ENCODE peak calls at places on chromosomes 16 and 17, in seven cellular contexts. Y is cardiac muscle cell, P is right atrium auricular region, K is heart right ventricle, T is tibial nerve, U is uterus, F is ascending aorta. J is an unnamed sample.

GRCh38 chr16:73887895-73888294 is 408.7 kb upstream of the PSMD7 start:
- DNase-seq in K (no peak), Y (no peak), F (no peak), P (no peak), U (no peak), T (no peak), J (no peak)

GRCh38 chr17:17125136-17126084 is 80.7 kb downstream of the PLD6 start:
- DNase-seq in T (no peak), P (no peak), U (no peak), K (no peak), Y (no peak), F (no peak), J (peak; percentile 53)

GRCh38 chr17:63826468-63827001 is 696 bp upstream of the PSMC5 start:
- DNase-seq in U (no peak), P (peak; percentile 58), T (no peak), Y (no peak), K (no peak), F (no peak), J (peak; percentile 71)

GRCh38 chr16:74608944-74609343 is 2.0 kb upstream of the GLG1 start:
- DNase-seq in K (no peak), U (no peak), F (no peak), Y (no peak), P (no peak), T (no peak), J (no peak)

GRCh38 chr17:3968886-3969524 is 4.8 kb upstream of the ATP2A3 start:
- DNase-seq in U (no peak), K (no peak), T (no peak), F (no peak), Y (peak; percentile 67), P (no peak), J (no peak)

GRCh38 chr17:34711646-34712045 is 132.3 kb downstream of the TMEM132E start:
- DNase-seq in T (no peak), F (no peak), K (no peak), Y (no peak), U (no peak), P (peak; percentile 40), J (no peak)

GRCh38 chr17:58378895-58379824 is 27.2 kb upstream of the SUPT4H1 start:
- DNase-seq in Y (no peak), F (no peak), P (no peak), T (no peak), U (no peak), K (no peak), J (no peak)

GRCh38 chr16:87571868-87572244 is 30.5 kb upstream of the JPH3 start:
- DNase-seq in Y (no peak), T (no peak), U (no peak), P (no peak), K (no peak), F (peak; percentile 51), J (no peak)

GRCh38 chr17:50540485-50541401 is 6.2 kb upstream of the SPATA20 start:
- DNase-seq in F (no peak), U (no peak), P (no peak), T (no peak), K (no peak), Y (no peak), J (peak; percentile 72)

GRCh38 chr17:41678907-41679739 is 9.6 kb upstream of the EIF1 start:
- DNase-seq in F (no peak), T (no peak), P (no peak), U (no peak), Y (peak; percentile 66), K (no peak), J (peak; percentile 62)

GRCh38 chr17:64781810-64782555 is 119.9 kb upstream of the SMURF2 start:
- DNase-seq in K (no peak), Y (no peak), U (no peak), P (no peak), F (no peak), T (no peak), J (no peak)

GRCh38 chr17:76700290-76700626 is 10.5 kb downstream of the MXRA7 start:
- DNase-seq in P (no peak), U (no peak), T (no peak), F (no peak), Y (no peak), K (no peak), J (no peak)

GRCh38 chr17:76701471-76701967 is 9.2 kb downstream of the MXRA7 start:
- DNase-seq in K (no peak), Y (no peak), T (no peak), F (no peak), P (no peak), U (no peak), J (peak; percentile 51)

GRCh38 chr17:76697702-76698465 is 12.9 kb downstream of the MXRA7 start:
- DNase-seq in K (no peak), P (no peak), F (no peak), U (no peak), T (no peak), Y (peak; percentile 78), J (peak; percentile 83)

GRCh38 chr17:76702941-76703637 is 7.7 kb downstream of the MXRA7 start:
- DNase-seq in Y (no peak), P (no peak), U (no peak), K (no peak), F (no peak), T (no peak), J (peak; percentile 35)

DNA sequence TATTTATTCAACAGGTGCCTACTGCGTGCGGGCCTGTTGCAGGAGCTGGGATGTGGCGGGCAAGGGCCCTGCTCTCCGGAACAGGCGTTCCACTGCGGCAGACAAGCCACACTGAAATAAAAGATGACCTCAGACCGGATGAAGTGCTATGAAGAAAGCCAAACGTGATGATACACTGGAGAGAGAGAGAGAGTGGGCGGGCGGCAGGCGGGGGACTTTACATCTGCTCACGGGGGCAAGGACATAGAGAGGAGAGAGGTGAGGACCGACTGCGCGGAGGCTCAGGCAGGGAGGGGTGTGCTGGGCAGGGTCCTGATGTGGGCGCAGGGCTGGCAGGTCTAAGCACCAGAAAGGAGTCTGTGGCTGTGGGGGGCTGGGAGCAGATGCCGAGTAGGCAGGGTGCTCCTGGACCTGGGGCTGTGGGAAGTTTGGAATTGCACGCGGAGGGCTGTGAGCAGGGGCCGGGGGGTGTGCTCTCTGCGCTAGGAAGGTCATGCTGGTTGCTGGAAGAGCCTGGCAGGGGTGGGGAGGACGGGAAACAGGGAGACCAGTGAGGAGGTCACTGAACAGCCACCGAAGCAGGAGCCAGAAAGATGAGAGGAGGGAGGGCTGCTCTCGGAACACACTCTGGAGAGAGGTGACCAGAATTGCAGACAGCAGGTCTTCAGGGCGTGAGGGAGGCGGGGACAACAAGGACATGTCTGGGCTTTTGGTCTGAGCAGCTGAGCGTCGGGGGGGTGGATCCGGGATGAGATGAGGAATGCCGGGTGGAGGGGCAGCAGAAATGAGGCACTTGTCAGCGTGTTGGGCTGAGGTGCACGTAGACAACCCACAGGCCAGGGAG is 9.9 kb downstream of the MXRA7 start:
- DNase-seq in Y (peak; percentile 80), F (no peak), T (peak; percentile 54), U (peak; percentile 89), K (peak; percentile 60), P (peak; percentile 92), J (peak; percentile 75)
- H3K4me3 ChIP-seq in Y (no peak overlapping the region), F (peak overlapping the region; percentile 34), T (peak overlapping the region; percentile 13), U (peak overlapping the region; percentile 18), K (peak overlapping the region; percentile 53), P (peak overlapping the region; percentile 31), J (no peak overlapping the region)

GRCh38 chr16:71784093-71784492 is 24.5 kb downstream of the AP1G1 start:
- DNase-seq in Y (no peak), T (no peak), K (no peak), F (no peak), U (no peak), P (no peak), J (no peak)
- TF ChIP-seq CTCF in Y (no peak), T (no peak), K (no peak), F (no peak), U (no peak), P (no peak), J (no peak)

GRCh38 chr16:17206712-17207111 is 264.0 kb downstream of the XYLT1 start:
- DNase-seq in F (no peak), K (no peak), U (no peak), Y (no peak), T (no peak), P (no peak), J (no peak)

GRCh38 chr16:17205279-17206139 is 265.3 kb downstream of the XYLT1 start:
- DNase-seq in T (no peak), Y (no peak), P (no peak), U (no peak), K (no peak), F (no peak), J (no peak)

GRCh38 chr16:17199135-17199534 is 271.6 kb downstream of the XYLT1 start:
- DNase-seq in U (no peak), K (no peak), F (no peak), Y (no peak), P (no peak), T (no peak), J (no peak)

DNA sequence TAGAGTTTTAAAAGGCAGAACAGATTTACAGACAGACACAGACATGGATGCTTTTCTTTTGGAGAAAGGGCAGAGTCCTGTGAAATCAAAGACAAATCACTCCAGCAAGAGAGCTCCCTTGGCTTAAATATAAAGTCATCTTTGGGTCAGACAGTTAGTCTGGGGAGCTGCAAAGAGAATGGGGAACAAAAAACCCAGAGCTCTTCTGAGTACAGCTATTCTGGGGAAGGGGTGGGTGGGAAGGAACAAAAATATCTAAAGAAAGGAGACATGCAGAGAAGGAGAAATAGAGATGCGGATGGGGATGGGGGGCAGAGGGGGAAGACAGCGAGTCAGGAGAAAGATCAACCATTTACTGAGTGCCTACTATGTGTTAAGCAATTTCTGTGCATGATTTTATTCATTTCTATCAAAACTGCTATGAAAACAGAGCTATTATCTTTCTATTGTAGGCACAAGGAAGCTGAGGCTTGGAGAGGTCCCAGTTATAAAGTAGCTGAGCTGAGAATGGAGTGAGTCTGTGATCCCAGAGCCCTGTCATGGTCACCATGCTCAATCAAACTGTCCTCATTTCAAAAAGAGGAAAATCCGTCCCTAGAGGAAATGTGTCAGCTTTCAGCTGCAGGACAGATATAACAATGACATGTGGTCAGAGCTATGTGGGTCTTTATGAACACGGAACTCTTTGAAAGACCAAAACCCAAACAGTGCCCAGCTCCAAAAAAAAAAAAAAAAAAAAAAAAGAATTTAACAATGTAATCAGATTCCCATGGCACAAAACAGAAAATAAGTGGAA is 266.3 kb downstream of the XYLT1 start:
- DNase-seq in P (no peak), T (no peak), U (no peak), Y (no peak), K (no peak), F (no peak), J (no peak)
- H3K27ac ChIP-seq in P (no peak overlapping the region), T (no peak overlapping the region), U (no peak overlapping the region), Y (no peak overlapping the region), K (no peak overlapping the region), F (no peak overlapping the region), J (no peak overlapping the region)

GRCh38 chr17:44094701-44095387 is 24.3 kb downstream of the G6PC3 start:
- DNase-seq in T (no peak), K (no peak), P (no peak), Y (no peak), U (no peak), F (no peak), J (no peak)

GRCh38 chr17:44095388-44095646 is 24.8 kb downstream of the G6PC3 start:
- DNase-seq in K (no peak), T (no peak), Y (no peak), U (no peak), P (no peak), F (no peak), J (no peak)

GRCh38 chr17:44093231-44093900 is 22.8 kb downstream of the G6PC3 start:
- DNase-seq in P (no peak), F (no peak), T (no peak), Y (no peak), K (no peak), U (no peak), J (no peak)

GRCh38 chr17:44095647-44096496 is 25.3 kb downstream of the G6PC3 start:
- DNase-seq in F (no peak), T (peak; percentile 51), P (peak; percentile 73), Y (peak; percentile 97), U (peak; percentile 76), K (peak; percentile 64), J (peak; percentile 86)

GRCh38 chr17:44097110-44097810 is 26.2 kb downstream of the HDAC5 start:
- DNase-seq in Y (peak; percentile 54), K (peak; percentile 79), P (no peak), U (no peak), T (no peak), F (no peak), J (no peak)
- H3K4me3 ChIP-seq in Y (no peak overlapping the region), K (no peak overlapping the region), P (no peak overlapping the region), U (no peak overlapping the region), T (no peak overlapping the region), F (no peak overlapping the region), J (no peak overlapping the region)